ENCODE peak calls at places on chromosomes 7 and 10, in five cellular contexts. I, E, J, H and K are unnamed samples.

GRCh38 chr7:17054206-17054605 is 172.4 kb upstream of the AGR3 start:
- DNase-seq in I (no peak), E (no peak), J (no peak), H (peak), K (no peak)

GRCh38 chr10:99172130-99172738 is 63.4 kb downstream of the HPSE2 start:
- DNase-seq in I (peak), E (peak), J (peak), H (peak), K (peak)

GRCh38 chr7:110943686-110944350 is 147.1 kb upstream of the LRRN3 start:
- DNase-seq in I (peak), E (peak), J (no peak), H (peak), K (no peak)

GRCh38 chr10:23281044-23281433 is 63.6 kb downstream of the C10orf67 start:
- DNase-seq in I (no peak), E (no peak), J (no peak), H (no peak), K (no peak)

GRCh38 chr7:143882611-143883078 is 19.3 kb downstream of the TCAF1 start:
- DNase-seq in I (peak), E (peak), J (peak), H (peak), K (peak)

GRCh38 chr7:112669306-112669705 is 120.9 kb downstream of the TMEM168 start:
- DNase-seq in I (no peak), E (peak), J (no peak), H (no peak), K (no peak)

GRCh38 chr7:127968547-127968946 is 62.7 kb downstream of the LRRC4 start:
- DNase-seq in I (no peak), E (peak), J (no peak), H (peak), K (no peak)

GRCh38 chr7:3897430-3898385 is 596.7 kb downstream of the SDK1 start:
- DNase-seq in I (peak), E (peak), J (peak), H (peak), K (peak)

GRCh38 chr7:74306737-74307469 is 17.7 kb downstream of the CLIP2 start:
- DNase-seq in I (peak), E (peak), J (no peak), H (peak), K (peak)

GRCh38 chr7:134548877-134549276 is at the start of gene AKR1B15:
- DNase-seq in I (no peak), E (peak), J (no peak), H (no peak), K (no peak)

GRCh38 chr7:129728875-129729467 is 117.5 kb downstream of the NRF1 start:
- DNase-seq in I (no peak), E (no peak), J (no peak), H (no peak), K (no peak)

GRCh38 chr7:80047856-80048459 is 86.7 kb upstream of the GNAI1 start:
- DNase-seq in I (peak), E (peak), J (no peak), H (no peak), K (no peak)

GRCh38 chr7:107697246-107698044 is 36.8 kb downstream of the SLC26A4 start:
- DNase-seq in I (peak), E (no peak), J (no peak), H (no peak), K (no peak)

GRCh38 chr10:26860542-26861325 is at the start of gene ABI1:
- DNase-seq in I (peak), E (peak), J (peak), H (peak), K (peak)
- TF ChIP-seq CTCF in I (peak), E (peak), J (no peak), H (peak), K (peak)

DNA sequence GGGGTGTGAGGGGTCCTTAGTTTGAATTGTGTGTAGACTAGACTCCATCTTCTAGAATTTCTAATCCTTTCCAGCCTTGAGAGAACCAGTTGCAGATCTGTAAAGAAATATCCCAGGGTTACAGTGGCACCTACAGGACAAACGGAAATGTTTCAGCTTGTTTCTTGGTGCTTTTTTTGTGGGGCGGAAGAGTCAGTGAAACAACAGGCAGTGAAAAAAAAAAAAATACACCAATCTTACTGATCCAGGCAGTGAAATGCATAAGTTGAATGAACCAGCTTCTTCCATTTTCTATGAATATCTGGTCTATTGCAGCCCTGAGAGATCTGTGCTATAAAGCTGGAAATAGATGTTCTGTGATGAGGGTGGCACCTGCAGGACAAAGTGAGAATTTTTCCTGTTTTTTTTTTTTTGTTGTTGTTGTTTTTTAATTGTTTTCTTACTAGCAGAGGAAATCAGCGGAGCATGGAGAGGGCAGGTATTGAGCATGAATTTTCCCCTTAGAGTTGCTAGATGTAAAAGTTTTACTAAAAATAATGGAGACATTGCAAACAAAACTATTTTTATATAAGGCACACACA is 81.9 kb upstream of the DYNC1I1 start:
- DNase-seq in I (peak), E (peak), J (no peak), H (peak), K (peak)
- TF ChIP-seq CTCF in I (peak), E (peak), J (peak), H (peak), K (peak)

DNA sequence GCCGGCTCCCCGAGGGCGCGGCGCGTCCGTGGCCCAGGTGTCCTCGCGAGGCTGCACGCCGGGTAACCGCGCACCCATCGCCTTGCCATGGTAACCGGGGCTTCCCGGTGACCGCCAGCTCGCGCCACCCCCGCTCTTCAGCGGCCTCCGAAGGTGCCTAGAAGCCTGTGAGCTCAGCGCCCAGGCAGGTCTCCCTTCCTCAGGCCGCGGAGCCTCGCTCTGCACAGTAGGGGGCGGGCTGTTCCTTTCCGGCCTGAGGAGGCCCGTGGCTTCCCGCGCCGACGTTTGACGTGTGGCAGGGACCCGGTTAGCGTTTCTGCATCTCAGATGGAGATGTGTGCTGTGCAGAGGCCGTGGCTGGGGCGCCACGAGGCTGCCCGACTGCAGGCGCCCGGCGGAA is 117.1 kb downstream of the DYNC2I1 start:
- DNase-seq in I (no peak), E (no peak), J (peak), H (no peak), K (peak)
- TF ChIP-seq CTCF in I (no peak), E (no peak), J (no peak), H (no peak), K (peak)

DNA sequence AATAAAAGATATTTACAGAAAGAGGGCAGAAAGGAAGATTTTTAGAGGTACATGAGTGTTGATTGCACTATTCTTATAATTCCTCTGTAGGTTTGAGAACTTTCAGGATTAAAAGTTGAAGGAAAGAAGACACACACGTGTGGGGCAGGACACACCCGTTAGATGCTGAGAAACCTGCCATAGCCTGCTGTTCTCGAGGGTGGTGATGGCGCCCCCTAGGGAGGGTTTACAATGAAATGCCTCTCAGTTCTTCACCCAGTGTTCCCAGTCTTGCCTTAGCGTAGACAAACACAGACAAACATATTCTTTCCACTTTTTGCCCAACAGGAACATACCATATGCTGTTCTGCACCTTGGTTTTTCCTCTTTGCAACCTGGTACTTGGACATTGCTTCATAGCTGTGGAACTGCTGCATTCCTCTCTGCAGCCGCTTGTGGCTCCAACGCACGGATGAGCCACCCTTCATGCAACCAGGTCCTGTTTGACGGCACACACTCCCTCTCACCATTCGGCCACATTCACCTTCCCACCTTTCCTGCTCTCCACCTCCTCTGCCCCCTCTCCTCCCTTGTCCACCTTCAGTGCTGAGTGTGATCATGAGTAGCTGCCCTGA is 23.3 kb upstream of the HSPA12A start:
- DNase-seq in I (no peak), E (peak), J (peak), H (no peak), K (no peak)
- TF ChIP-seq CTCF in I (peak), E (peak), J (peak), H (peak), K (peak)

GRCh38 chr7:155815332-155816191 is 3.3 kb upstream of the SHH start:
- DNase-seq in I (peak), E (peak), J (peak), H (peak), K (peak)
- TF ChIP-seq CTCF in I (peak), E (peak), J (peak), H (peak), K (peak)

GRCh38 chr7:152618427-152618826 is 57.5 kb downstream of the XRCC2 start:
- DNase-seq in I (no peak), E (no peak), J (no peak), H (no peak), K (no peak)

GRCh38 chr7:152617056-152617455 is 58.9 kb downstream of the XRCC2 start:
- DNase-seq in I (no peak), E (no peak), J (no peak), H (peak), K (no peak)

GRCh38 chr7:152619027-152619739 is 56.8 kb downstream of the XRCC2 start:
- DNase-seq in I (no peak), E (no peak), J (no peak), H (no peak), K (no peak)

GRCh38 chr7:152615052-152615741 is 60.7 kb downstream of the XRCC2 start:
- DNase-seq in I (peak), E (peak), J (no peak), H (no peak), K (peak)
- TF ChIP-seq CTCF in I (no peak), E (no peak), J (no peak), H (no peak), K (peak)

GRCh38 chr10:132162590-132163277 is 24.0 kb upstream of the DPYSL4 start:
- DNase-seq in I (no peak), E (no peak), J (no peak), H (no peak), K (no peak)

GRCh38 chr10:132162021-132162531 is 24.7 kb upstream of the DPYSL4 start:
- DNase-seq in I (no peak), E (no peak), J (no peak), H (no peak), K (no peak)

GRCh38 chr10:132163826-132164515 is 22.8 kb upstream of the DPYSL4 start:
- DNase-seq in I (no peak), E (no peak), J (peak), H (no peak), K (no peak)

GRCh38 chr10:132164801-132165278 is 21.9 kb upstream of the DPYSL4 start:
- DNase-seq in I (no peak), E (no peak), J (no peak), H (no peak), K (no peak)

DNA sequence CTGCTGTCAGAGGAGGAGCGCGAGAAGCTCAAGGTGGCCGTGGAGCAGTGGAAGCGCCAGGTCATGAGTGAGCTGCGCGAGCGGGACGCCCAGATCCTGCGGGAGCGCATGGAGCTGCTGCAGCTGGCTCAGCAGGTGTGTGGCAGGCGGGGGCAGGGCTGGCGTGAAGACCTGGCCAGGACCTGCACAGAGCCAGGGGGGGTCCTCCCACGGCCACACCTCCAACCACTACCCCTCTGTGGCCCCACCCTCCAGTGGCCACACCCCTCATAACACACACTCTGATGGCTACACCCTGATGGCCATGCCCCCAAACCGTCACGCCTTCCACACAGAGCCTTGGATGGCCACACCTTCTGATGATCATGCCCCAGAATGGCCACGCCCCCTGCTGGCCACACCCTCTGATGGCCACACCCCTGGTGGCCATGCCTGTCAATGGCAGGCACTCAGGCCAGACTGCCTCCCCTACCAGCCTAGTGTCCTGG is 23.4 kb upstream of the DPYSL4 start:
- DNase-seq in I (peak), E (no peak), J (peak), H (no peak), K (peak)
- TF ChIP-seq CTCF in I (no peak), E (no peak), J (peak), H (no peak), K (no peak)

GRCh38 chr7:103752995-103753394 is 236.5 kb downstream of the RELN start:
- DNase-seq in I (no peak), E (peak), J (no peak), H (peak), K (no peak)
- TF ChIP-seq CTCF in I (peak), E (no peak), J (no peak), H (no peak), K (peak)

GRCh38 chr7:54788664-54789063 is 29.7 kb upstream of the SEC61G start:
- DNase-seq in I (peak), E (peak), J (peak), H (peak), K (peak)
- TF ChIP-seq CTCF in I (peak), E (peak), J (peak), H (peak), K (peak)